ENCODE peak calls at places on chromosomes 1 and 21, in four cellular contexts. V, C, L and Z are unnamed samples.

GRCh38 chr1:231376875-231377549 is 38.9 kb downstream of the SPRTN start:
- DNase-seq in L (no peak), C (no peak), V (no peak), Z (no peak)

GRCh38 chr1:197314672-197315071 is 46.6 kb downstream of the CRB1 start:
- DNase-seq in C (no peak), L (no peak), V (no peak), Z (no peak)

GRCh38 chr1:208350815-208351214 is 106.6 kb upstream of the PLXNA2 start:
- DNase-seq in C (no peak), L (no peak), V (no peak), Z (no peak)

GRCh38 chr1:223704921-223705878 is 7.1 kb upstream of the CAPN2 start:
- DNase-seq in C (peak; percentile 74), L (no peak), V (no peak), Z (no peak)

GRCh38 chr21:27363719-27364479 is 397.0 kb upstream of the ADAMTS5 start:
- DNase-seq in L (no peak), V (no peak), C (no peak), Z (no peak)

GRCh38 chr1:62906428-62906886 is 122.5 kb downstream of the ATG4C start:
- DNase-seq in V (peak; percentile 55), L (no peak), C (peak; percentile 47), Z (peak; percentile 9)

GRCh38 chr21:46048926-46049889 is 48.7 kb upstream of the COL6A2 start:
- DNase-seq in V (no peak), C (no peak), L (no peak), Z (peak; percentile 80)

GRCh38 chr1:81679972-81680371 is 120.8 kb upstream of the ADGRL2 start:
- DNase-seq in V (peak; percentile 82), C (peak; percentile 34), L (peak; percentile 36), Z (peak; percentile 59)

GRCh38 chr1:218467101-218467728 is 122.1 kb downstream of the TGFB2 start:
- DNase-seq in L (no peak), V (no peak), C (no peak), Z (no peak)

GRCh38 chr1:227388771-227389170 is 70.5 kb upstream of the CDC42BPA start:
- DNase-seq in C (no peak), V (no peak), L (peak; percentile 39), Z (no peak)

GRCh38 chr1:59819566-59820438 is 5.1 kb downstream of the HOOK1 start:
- DNase-seq in C (no peak), L (no peak), V (no peak), Z (no peak)

GRCh38 chr1:211118407-211119102 is 15.4 kb downstream of the KCNH1 start:
- DNase-seq in C (no peak), L (no peak), V (no peak), Z (no peak)

GRCh38 chr1:162835157-162835899 is 25.6 kb downstream of the CCDC190 start:
- DNase-seq in L (no peak), V (no peak), C (no peak), Z (no peak)

GRCh38 chr1:244254467-244254866 is 197.2 kb downstream of the ADSS2 start:
- DNase-seq in V (no peak), C (no peak), L (no peak), Z (no peak)

GRCh38 chr1:38244218-38244617 is 197.6 kb upstream of the POU3F1 start:
- DNase-seq in L (no peak), C (no peak), V (no peak), Z (no peak)

GRCh38 chr1:203278087-203278884 is 27.0 kb upstream of the BTG2 start:
- DNase-seq in V (peak; percentile 53), L (no peak), C (peak; percentile 79), Z (peak; percentile 88)

GRCh38 chr1:6417961-6418667 is 1.6 kb downstream of the HES2 start:
- DNase-seq in C (no peak), V (no peak), L (no peak), Z (no peak)

GRCh38 chr1:153705484-153705883 is 22.4 kb upstream of the INTS3 start:
- DNase-seq in C (no peak), L (no peak), V (no peak), Z (no peak)

GRCh38 chr21:46099476-46099875 is 1.6 kb downstream of the COL6A2 start:
- DNase-seq in C (no peak), V (peak; percentile 34), L (peak; percentile 35), Z (peak; percentile 55)

GRCh38 chr1:150887018-150887417 is at the start of gene CTXND2:
- DNase-seq in V (no peak), L (no peak), C (peak; percentile 8), Z (no peak)

GRCh38 chr1:201610806-201611205 is 71.9 kb downstream of the NAV1 start:
- DNase-seq in C (no peak), L (no peak), V (peak; percentile 54), Z (no peak)

GRCh38 chr1:1272341-1273151 is 1.1 kb downstream of the UBE2J2 start:
- DNase-seq in C (no peak), L (no peak), V (no peak), Z (no peak)

GRCh38 chr1:158833269-158833668 is 2.1 kb downstream of the MNDA start:
- DNase-seq in C (no peak), L (no peak), V (no peak), Z (no peak)

DNA sequence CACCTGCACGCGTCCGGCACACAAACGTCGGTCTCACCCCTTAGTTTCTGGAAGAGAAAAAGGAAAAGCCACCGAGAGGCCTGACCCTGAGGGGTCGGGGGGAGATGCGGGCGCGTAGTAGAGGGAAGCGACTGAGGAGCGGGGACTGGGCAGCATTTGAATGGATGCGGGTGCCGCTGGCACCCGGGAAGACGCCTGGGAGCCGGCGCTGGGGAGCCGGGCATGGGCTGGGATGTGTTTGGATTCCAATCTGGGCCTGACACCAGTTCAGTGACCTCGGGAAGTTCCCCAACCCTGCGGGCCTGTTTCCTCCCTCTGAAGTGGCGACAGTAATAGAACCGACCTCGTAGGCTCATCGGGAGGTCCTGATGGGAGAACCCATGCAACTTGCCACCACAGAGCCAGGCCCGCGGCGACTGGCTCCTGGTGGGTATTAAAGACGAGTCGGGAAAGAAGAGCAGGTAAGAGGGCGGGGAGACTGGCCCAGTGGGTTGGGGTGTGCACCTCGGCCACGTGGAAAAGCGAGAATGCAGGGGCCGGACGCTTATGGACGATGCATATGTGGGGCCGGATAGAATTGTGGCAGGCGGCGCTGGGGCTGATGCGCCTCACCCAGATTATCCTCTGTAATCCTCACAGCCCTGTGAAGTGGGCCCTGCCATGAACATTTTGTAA is 105.9 kb downstream of the SLC16A1 start:
- DNase-seq in C (no peak), V (no peak), L (peak; percentile 71), Z (no peak)
- H3K4me3 ChIP-seq in C (peak overlapping the region; percentile 18), V (peak overlapping the region; percentile 39), L (peak overlapping the region; percentile 81), Z (peak overlapping the region; percentile 56)

GRCh38 chr1:146007048-146007784 is 10.8 kb upstream of the TXNIP start:
- DNase-seq in C (peak; percentile 81), V (peak; percentile 80), L (no peak), Z (peak; percentile 89)
- H3K4me3 ChIP-seq in C (no peak overlapping the region), V (no peak overlapping the region), L (no peak overlapping the region), Z (no peak overlapping the region)

GRCh38 chr1:36576677-36577076 is 94.0 kb upstream of the CSF3R start:
- DNase-seq in C (no peak), V (no peak), L (no peak), Z (no peak)

GRCh38 chr1:36580524-36580923 is 97.8 kb upstream of the CSF3R start:
- DNase-seq in C (no peak), L (no peak), V (no peak), Z (no peak)

GRCh38 chr1:36576118-36576517 is 93.4 kb upstream of the CSF3R start:
- DNase-seq in L (peak; percentile 57), V (peak; percentile 88), C (peak; percentile 79), Z (peak; percentile 79)

GRCh38 chr1:36582066-36582755 is 99.5 kb upstream of the CSF3R start:
- DNase-seq in V (no peak), C (no peak), L (no peak), Z (no peak)

GRCh38 chr1:36579049-36579448 is 96.3 kb upstream of the CSF3R start:
- DNase-seq in L (no peak), C (no peak), V (no peak), Z (no peak)
- H3K4me3 ChIP-seq in L (no peak overlapping the region), C (no peak overlapping the region), V (no peak overlapping the region), Z (no peak overlapping the region)

GRCh38 chr1:21141030-21141429 is 35.7 kb downstream of the EIF4G3 start:
- DNase-seq in C (peak; percentile 8), V (no peak), L (no peak), Z (no peak)
- H3K4me3 ChIP-seq in C (no peak overlapping the region), V (no peak overlapping the region), L (no peak overlapping the region), Z (no peak overlapping the region)

DNA sequence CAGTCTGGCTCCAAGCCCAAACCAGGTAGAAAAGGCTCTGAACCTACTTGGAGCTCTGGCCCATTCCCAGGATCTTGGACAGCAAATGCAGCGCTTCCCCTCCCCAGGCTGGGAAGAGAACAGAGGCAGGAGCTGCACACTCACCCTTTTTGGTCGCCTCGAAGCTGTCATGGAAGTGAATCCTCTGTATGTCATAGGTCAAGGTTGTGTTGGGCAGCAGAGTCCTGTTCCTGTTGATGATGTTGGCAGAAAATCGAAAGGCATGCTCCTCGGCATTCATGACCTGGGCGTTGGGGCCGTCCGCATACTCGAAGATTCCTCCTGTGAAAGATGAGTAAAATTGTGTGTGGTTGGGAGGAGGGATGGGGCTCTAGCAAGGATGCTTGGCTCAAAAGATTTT is 143.5 kb downstream of the GRIK3 start:
- DNase-seq in C (no peak), V (no peak), L (no peak), Z (no peak)
- H3K4me3 ChIP-seq in C (no peak overlapping the region), V (no peak overlapping the region), L (no peak overlapping the region), Z (no peak overlapping the region)